ENCODE peak calls at places on chromosomes 7 and 10, in seven cellular contexts. One of them, this sample, is unnamed.

GRCh38 chr10:58189269-58189668 is 78.4 kb downstream of the IPMK start:
- DNase-seq in anterior cingulate cortex: no peak
- DNase-seq in heart left ventricle: no peak
- DNase-seq in ELR: no peak
- DNase-seq in AG09319: peak
- DNase-seq in GM12865: no peak
- DNase-seq in M059J: peak
- DNase-seq in this sample: no peak

GRCh38 chr7:23931633-23932032 is 221.6 kb downstream of the STK31 start:
- DNase-seq in anterior cingulate cortex: no peak
- DNase-seq in heart left ventricle: no peak
- DNase-seq in ELR: no peak
- DNase-seq in AG09319: no peak
- DNase-seq in GM12865: no peak
- DNase-seq in M059J: no peak
- DNase-seq in this sample: no peak

GRCh38 chr10:113026679-113027078 is 76.6 kb downstream of the TCF7L2 start:
- DNase-seq in anterior cingulate cortex: no peak
- DNase-seq in heart left ventricle: no peak
- DNase-seq in ELR: no peak
- DNase-seq in AG09319: peak
- DNase-seq in GM12865: no peak
- DNase-seq in M059J: peak
- DNase-seq in this sample: no peak

GRCh38 chr10:33460461-33461294 is 126.2 kb upstream of the NRP1 start:
- DNase-seq in anterior cingulate cortex: no peak
- DNase-seq in heart left ventricle: peak
- DNase-seq in ELR: peak
- DNase-seq in AG09319: no peak
- DNase-seq in GM12865: no peak
- DNase-seq in M059J: peak
- DNase-seq in this sample: no peak

GRCh38 chr10:119516381-119517234 is 25.9 kb downstream of the RGS10 start:
- DNase-seq in anterior cingulate cortex: no peak
- DNase-seq in heart left ventricle: no peak
- DNase-seq in ELR: peak
- DNase-seq in AG09319: no peak
- DNase-seq in GM12865: peak
- DNase-seq in M059J: peak
- DNase-seq in this sample: peak

GRCh38 chr7:34073676-34074075 is 168.3 kb downstream of the BMPER start:
- DNase-seq in anterior cingulate cortex: no peak
- DNase-seq in heart left ventricle: no peak
- DNase-seq in ELR: peak
- DNase-seq in AG09319: no peak
- DNase-seq in GM12865: no peak
- DNase-seq in M059J: no peak
- DNase-seq in this sample: no peak

GRCh38 chr10:5545778-5546710 is 21.3 kb downstream of the CALML3 start:
- DNase-seq in anterior cingulate cortex: no peak
- DNase-seq in heart left ventricle: peak
- DNase-seq in ELR: peak
- DNase-seq in AG09319: no peak
- DNase-seq in GM12865: no peak
- DNase-seq in M059J: peak
- DNase-seq in this sample: no peak

GRCh38 chr7:143054621-143055020 is 2.5 kb downstream of the OR6V1 start:
- DNase-seq in anterior cingulate cortex: no peak
- DNase-seq in heart left ventricle: no peak
- DNase-seq in ELR: no peak
- DNase-seq in AG09319: no peak
- DNase-seq in GM12865: no peak
- DNase-seq in M059J: no peak
- DNase-seq in this sample: no peak

GRCh38 chr7:118352854-118353453 is 128.4 kb downstream of the ANKRD7 start:
- DNase-seq in anterior cingulate cortex: no peak
- DNase-seq in heart left ventricle: no peak
- DNase-seq in ELR: peak
- DNase-seq in AG09319: no peak
- DNase-seq in GM12865: peak
- DNase-seq in M059J: no peak
- DNase-seq in this sample: no peak

GRCh38 chr10:112307631-112308502 is 24.7 kb downstream of the TECTB start:
- DNase-seq in anterior cingulate cortex: peak
- DNase-seq in heart left ventricle: no peak
- DNase-seq in ELR: peak
- DNase-seq in AG09319: peak
- DNase-seq in GM12865: peak
- DNase-seq in M059J: peak
- DNase-seq in this sample: peak

GRCh38 chr10:71244638-71245419 is 32.5 kb downstream of the UNC5B start:
- DNase-seq in anterior cingulate cortex: no peak
- DNase-seq in heart left ventricle: peak
- DNase-seq in ELR: peak
- DNase-seq in AG09319: peak
- DNase-seq in GM12865: peak
- DNase-seq in M059J: no peak
- DNase-seq in this sample: no peak

GRCh38 chr7:33719059-33719581 is 186.2 kb upstream of the BMPER start:
- DNase-seq in anterior cingulate cortex: peak
- DNase-seq in heart left ventricle: peak
- DNase-seq in ELR: no peak
- DNase-seq in AG09319: no peak
- DNase-seq in GM12865: no peak
- DNase-seq in M059J: no peak
- DNase-seq in this sample: no peak

GRCh38 chr10:24989867-24990266 is 26.1 kb downstream of the ENKUR start:
- DNase-seq in anterior cingulate cortex: no peak
- DNase-seq in heart left ventricle: no peak
- DNase-seq in ELR: peak
- DNase-seq in AG09319: no peak
- DNase-seq in GM12865: no peak
- DNase-seq in M059J: no peak
- DNase-seq in this sample: no peak

GRCh38 chr7:100632951-100633717 is 8.2 kb downstream of the TFR2 start:
- DNase-seq in anterior cingulate cortex: no peak
- DNase-seq in heart left ventricle: peak
- DNase-seq in ELR: no peak
- DNase-seq in AG09319: no peak
- DNase-seq in GM12865: peak
- DNase-seq in M059J: peak
- DNase-seq in this sample: no peak

GRCh38 chr10:89346264-89346971 is 18.6 kb downstream of the IFIT3 start:
- DNase-seq in anterior cingulate cortex: no peak
- DNase-seq in heart left ventricle: no peak
- DNase-seq in ELR: peak
- DNase-seq in AG09319: no peak
- DNase-seq in GM12865: no peak
- DNase-seq in M059J: no peak
- DNase-seq in this sample: no peak